ENCODE peak calls at places on chromosome 3, in eight cellular contexts. I is neural progenitor cell, J is lung, V is HCT116, Z is cardiac fibroblast, H is fibroblast of mammary gland, S is breast epithelium, B is GM12865. O is an unnamed sample.

GRCh38 chr3:182690163-182690562 is 103.1 kb upstream of the ATP11B start:
- DNase-seq in I (no peak), J (no peak), V (no peak), Z (no peak), H (no peak), S (no peak), B (no peak), O (no peak)

GRCh38 chr3:48896991-48897390 is 1.7 kb downstream of the SLC25A20 start:
- DNase-seq in I (no peak), J (no peak), V (no peak), Z (peak), H (no peak), S (no peak), B (peak), O (no peak)

GRCh38 chr3:127817331-127817821 is 4.9 kb downstream of the MGLL start:
- DNase-seq in I (no peak), J (peak), V (peak), Z (peak), H (peak), S (no peak), B (no peak), O (peak)

GRCh38 chr3:46422617-46423016 is 15.6 kb downstream of the CCRL2 start:
- DNase-seq in I (no peak), J (no peak), V (no peak), Z (no peak), H (no peak), S (no peak), B (no peak), O (no peak)

GRCh38 chr3:90035643-90036042 is 928.2 kb downstream of the EPHA3 start:
- DNase-seq in I (no peak), J (no peak), V (no peak), Z (peak), H (no peak), S (no peak), B (no peak), O (no peak)

GRCh38 chr3:119239421-119239820 is 1.3 kb downstream of the B4GALT4 start:
- DNase-seq in I (no peak), J (no peak), V (no peak), Z (no peak), H (no peak), S (no peak), B (no peak), O (no peak)

GRCh38 chr3:14391033-14391432 is 11.4 kb upstream of the SLC6A6 start:
- DNase-seq in I (no peak), J (no peak), V (no peak), Z (peak), H (peak), S (no peak), B (no peak), O (peak)

GRCh38 chr3:143283432-143284128 is 164.0 kb downstream of the CHST2 start:
- DNase-seq in I (no peak), J (no peak), V (peak), Z (no peak), H (peak), S (no peak), B (no peak), O (no peak)

GRCh38 chr3:17518189-17519059 is 224.0 kb downstream of the TBC1D5 start:
- DNase-seq in I (peak), J (no peak), V (no peak), Z (no peak), H (no peak), S (no peak), B (no peak), O (no peak)

GRCh38 chr3:127560051-127560787 is 30.3 kb downstream of the TPRA1 start:
- DNase-seq in I (no peak), J (no peak), V (peak), Z (no peak), H (no peak), S (no peak), B (no peak), O (no peak)

GRCh38 chr3:7382293-7383033 is 521.5 kb downstream of the GRM7 start:
- DNase-seq in I (no peak), J (no peak), V (no peak), Z (peak), H (peak), S (no peak), B (no peak), O (no peak)

GRCh38 chr3:13011369-13012227 is 61.6 kb downstream of the IQSEC1 start:
- DNase-seq in I (peak), J (peak), V (no peak), Z (no peak), H (no peak), S (no peak), B (peak), O (no peak)

GRCh38 chr3:4739289-4740236 is 239.7 kb upstream of the BHLHE40 start:
- DNase-seq in I (no peak), J (no peak), V (no peak), Z (no peak), H (no peak), S (no peak), B (no peak), O (no peak)
- H3K4me3 ChIP-seq in I (no peak), J (no peak), V (no peak), Z (no peak), H (no peak), S (no peak), B (no peak), O (no peak)

DNA sequence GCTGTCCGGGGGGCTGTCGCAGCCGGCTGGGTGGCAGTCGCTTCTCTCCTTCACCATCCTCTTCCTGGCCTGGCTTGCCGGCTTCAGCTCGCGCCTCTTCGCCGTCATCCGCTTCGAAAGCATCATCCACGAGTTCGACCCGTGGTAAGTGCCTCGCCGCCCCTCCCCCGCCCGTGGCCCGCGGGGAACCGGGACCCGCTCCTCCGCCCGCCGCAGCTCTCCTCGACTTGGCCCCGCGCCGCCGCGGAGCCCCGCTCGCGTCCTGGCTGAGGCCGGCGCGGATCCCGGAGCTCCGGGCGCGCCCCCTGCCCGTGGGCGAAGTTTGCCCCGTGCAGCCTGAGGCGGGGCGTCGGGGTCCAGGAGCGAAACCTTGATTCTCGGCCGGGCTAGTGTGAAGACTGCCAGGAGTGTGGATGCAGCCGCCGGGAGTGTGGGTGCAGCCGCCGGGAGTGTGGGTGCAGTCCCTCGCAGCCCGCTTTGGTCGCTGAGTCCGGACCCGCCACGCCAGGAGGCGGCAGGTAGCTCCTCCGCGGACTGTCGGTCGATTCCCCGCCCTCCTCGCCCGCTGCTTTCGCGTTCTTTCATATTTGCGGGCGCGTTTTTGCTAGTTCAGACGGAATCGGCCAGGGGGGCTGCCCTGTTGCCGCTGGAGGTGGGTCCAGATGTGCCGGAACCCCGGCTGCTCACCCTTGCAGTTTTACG is 595 bp downstream of the STT3B start:
- DNase-seq in I (peak), J (peak), V (no peak), Z (peak), H (no peak), S (peak), B (peak), O (peak)
- TF ChIP-seq CTCF in I (peak), J (no peak), V (no peak), Z (no peak), H (no peak), S (no peak), B (peak), O (no peak)

DNA sequence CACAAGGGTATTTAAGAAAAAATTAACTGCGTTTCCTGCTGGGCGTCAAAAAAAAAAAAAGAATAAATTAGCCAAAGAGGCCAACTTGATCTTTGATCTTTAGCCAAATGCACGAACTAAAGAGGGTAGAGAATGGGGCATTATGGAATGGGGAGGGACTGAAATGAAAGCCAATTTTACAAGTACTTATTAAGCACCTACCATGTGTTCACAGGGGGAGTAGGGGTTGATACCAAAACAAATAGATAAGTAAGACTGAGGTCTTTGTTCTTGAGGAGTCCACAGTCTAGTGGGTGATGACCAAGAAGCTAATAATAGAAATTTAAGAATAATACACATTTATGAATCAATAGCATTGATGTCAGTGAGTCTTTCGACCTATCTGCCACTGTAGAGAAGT is 17.9 kb upstream of the MUC13 start:
- DNase-seq in I (no peak), J (no peak), V (no peak), Z (no peak), H (no peak), S (no peak), B (no peak), O (no peak)
- H3K4me3 ChIP-seq in I (no peak), J (no peak), V (no peak), Z (no peak), H (no peak), S (no peak), B (no peak), O (no peak)

GRCh38 chr3:103991461-103992115 is 1375.1 kb upstream of the ALCAM start:
- DNase-seq in I (peak), J (no peak), V (peak), Z (peak), H (peak), S (no peak), B (peak), O (no peak)
- TF ChIP-seq CTCF in I (peak), J (no peak), V (peak), Z (peak), H (peak), S (no peak), B (peak), O (no peak)

GRCh38 chr3:197541756-197542539 is 13.8 kb downstream of the BDH1 start:
- DNase-seq in I (peak), J (no peak), V (no peak), Z (peak), H (peak), S (no peak), B (no peak), O (peak)
- H3K4me3 ChIP-seq in I (peak), J (no peak), V (no peak), Z (no peak), H (no peak), S (no peak), B (no peak), O (no peak)

O was measured in lower leg skin.